ENCODE peak calls at places on chromosomes 16 and 17, in eight cellular contexts. One of them, this sample, is unnamed.

GRCh38 chr16:54938351-54939346 is 8.0 kb downstream of the IRX5 start:
- DNase-seq in testis: no peak
- DNase-seq in body of pancreas: no peak
- DNase-seq in thyroid gland: no peak
- DNase-seq in transverse colon: no peak
- DNase-seq in IMR-90: no peak
- DNase-seq in ovary: no peak
- DNase-seq in A549: no peak
- DNase-seq in this sample: no peak

GRCh38 chr16:16076400-16076901 is 127.0 kb downstream of the ABCC1 start:
- DNase-seq in transverse colon: no peak
- DNase-seq in ovary: no peak
- DNase-seq in A549: no peak
- DNase-seq in IMR-90: no peak
- DNase-seq in body of pancreas: no peak
- DNase-seq in testis: no peak
- DNase-seq in thyroid gland: no peak
- DNase-seq in this sample: no peak

GRCh38 chr16:81266680-81267095 is 28.2 kb downstream of the BCO1 start:
- DNase-seq in A549: no peak
- DNase-seq in IMR-90: no peak
- DNase-seq in thyroid gland: no peak
- DNase-seq in testis: no peak
- DNase-seq in transverse colon: peak; percentile 73
- DNase-seq in ovary: no peak
- DNase-seq in body of pancreas: no peak
- DNase-seq in this sample: no peak

GRCh38 chr17:64130559-64131001 is 636 bp upstream of the ERN1 start:
- DNase-seq in transverse colon: peak; percentile 51
- DNase-seq in IMR-90: peak; percentile 80
- DNase-seq in A549: no peak
- DNase-seq in ovary: peak; percentile 44
- DNase-seq in thyroid gland: peak; percentile 16
- DNase-seq in testis: peak; percentile 28
- DNase-seq in body of pancreas: no peak
- DNase-seq in this sample: peak; percentile 62

GRCh38 chr16:55035956-55036355 is 105.3 kb downstream of the IRX5 start:
- DNase-seq in ovary: no peak
- DNase-seq in thyroid gland: no peak
- DNase-seq in A549: no peak
- DNase-seq in testis: no peak
- DNase-seq in IMR-90: peak; percentile 5
- DNase-seq in body of pancreas: no peak
- DNase-seq in transverse colon: no peak
- DNase-seq in this sample: no peak

GRCh38 chr17:40264458-40265185 is 23.1 kb upstream of the CDC6 start:
- DNase-seq in thyroid gland: no peak
- DNase-seq in ovary: no peak
- DNase-seq in A549: no peak
- DNase-seq in transverse colon: no peak
- DNase-seq in body of pancreas: no peak
- DNase-seq in IMR-90: no peak
- DNase-seq in testis: no peak
- DNase-seq in this sample: no peak

GRCh38 chr17:63279498-63280230 is 166.4 kb downstream of the CYB561 start:
- DNase-seq in IMR-90: peak; percentile 87
- DNase-seq in thyroid gland: no peak
- DNase-seq in A549: no peak
- DNase-seq in ovary: no peak
- DNase-seq in testis: no peak
- DNase-seq in body of pancreas: no peak
- DNase-seq in transverse colon: no peak
- DNase-seq in this sample: no peak

GRCh38 chr17:7263071-7263800 is 958 bp upstream of the CLDN7 start:
- DNase-seq in transverse colon: peak; percentile 95
- DNase-seq in IMR-90: no peak
- DNase-seq in thyroid gland: peak; percentile 85
- DNase-seq in A549: no peak
- DNase-seq in ovary: no peak
- DNase-seq in body of pancreas: peak; percentile 78
- DNase-seq in testis: no peak
- DNase-seq in this sample: no peak

GRCh38 chr17:44916781-44917241 is 1.5 kb upstream of the GFAP start:
- DNase-seq in thyroid gland: peak; percentile 95
- DNase-seq in A549: no peak
- DNase-seq in IMR-90: peak; percentile 25
- DNase-seq in ovary: no peak
- DNase-seq in body of pancreas: peak; percentile 80
- DNase-seq in testis: no peak
- DNase-seq in transverse colon: peak; percentile 28
- DNase-seq in this sample: peak; percentile 82

GRCh38 chr17:76395980-76396379 is 11.6 kb downstream of the SPHK1 start:
- DNase-seq in thyroid gland: no peak
- DNase-seq in A549: no peak
- DNase-seq in IMR-90: no peak
- DNase-seq in ovary: no peak
- DNase-seq in testis: no peak
- DNase-seq in body of pancreas: no peak
- DNase-seq in transverse colon: no peak
- DNase-seq in this sample: no peak

GRCh38 chr16:3577302-3577752 is at the start of gene NLRC3:
- DNase-seq in thyroid gland: no peak
- DNase-seq in transverse colon: peak; percentile 28
- DNase-seq in A549: no peak
- DNase-seq in IMR-90: no peak
- DNase-seq in body of pancreas: no peak
- DNase-seq in ovary: no peak
- DNase-seq in testis: no peak
- DNase-seq in this sample: no peak

GRCh38 chr16:51326131-51326856 is 175.2 kb upstream of the SALL1 start:
- DNase-seq in ovary: no peak
- DNase-seq in thyroid gland: no peak
- DNase-seq in A549: peak; percentile 26
- DNase-seq in transverse colon: no peak
- DNase-seq in testis: no peak
- DNase-seq in IMR-90: peak; percentile 87
- DNase-seq in body of pancreas: no peak
- DNase-seq in this sample: no peak
- TF ChIP-seq POLR2A in ovary: no peak
- TF ChIP-seq POLR2A in thyroid gland: no peak
- TF ChIP-seq POLR2A in A549: no peak
- TF ChIP-seq POLR2A in transverse colon: no peak
- TF ChIP-seq POLR2A in testis: no peak
- TF ChIP-seq POLR2A in IMR-90: no peak
- TF ChIP-seq POLR2A in body of pancreas: no peak
- TF ChIP-seq POLR2A in this sample: no peak

GRCh38 chr17:29557717-29558116 is 9.1 kb downstream of the ABHD15 start:
- DNase-seq in body of pancreas: no peak
- DNase-seq in IMR-90: no peak
- DNase-seq in testis: no peak
- DNase-seq in transverse colon: no peak
- DNase-seq in A549: no peak
- DNase-seq in thyroid gland: no peak
- DNase-seq in ovary: no peak
- DNase-seq in this sample: no peak

GRCh38 chr17:29559640-29560039 is 7.2 kb downstream of the ABHD15 start:
- DNase-seq in A549: no peak
- DNase-seq in transverse colon: no peak
- DNase-seq in thyroid gland: no peak
- DNase-seq in testis: no peak
- DNase-seq in body of pancreas: no peak
- DNase-seq in IMR-90: no peak
- DNase-seq in ovary: no peak
- DNase-seq in this sample: no peak

GRCh38 chr17:29560306-29560705 is 6.5 kb downstream of the ABHD15 start:
- DNase-seq in A549: no peak
- DNase-seq in ovary: no peak
- DNase-seq in thyroid gland: no peak
- DNase-seq in transverse colon: no peak
- DNase-seq in IMR-90: no peak
- DNase-seq in body of pancreas: no peak
- DNase-seq in testis: no peak
- DNase-seq in this sample: no peak

GRCh38 chr17:29555840-29556239 is 11.0 kb downstream of the ABHD15 start:
- DNase-seq in thyroid gland: no peak
- DNase-seq in body of pancreas: peak; percentile 71
- DNase-seq in IMR-90: no peak
- DNase-seq in testis: no peak
- DNase-seq in transverse colon: no peak
- DNase-seq in A549: peak; percentile 43
- DNase-seq in ovary: no peak
- DNase-seq in this sample: no peak

DNA sequence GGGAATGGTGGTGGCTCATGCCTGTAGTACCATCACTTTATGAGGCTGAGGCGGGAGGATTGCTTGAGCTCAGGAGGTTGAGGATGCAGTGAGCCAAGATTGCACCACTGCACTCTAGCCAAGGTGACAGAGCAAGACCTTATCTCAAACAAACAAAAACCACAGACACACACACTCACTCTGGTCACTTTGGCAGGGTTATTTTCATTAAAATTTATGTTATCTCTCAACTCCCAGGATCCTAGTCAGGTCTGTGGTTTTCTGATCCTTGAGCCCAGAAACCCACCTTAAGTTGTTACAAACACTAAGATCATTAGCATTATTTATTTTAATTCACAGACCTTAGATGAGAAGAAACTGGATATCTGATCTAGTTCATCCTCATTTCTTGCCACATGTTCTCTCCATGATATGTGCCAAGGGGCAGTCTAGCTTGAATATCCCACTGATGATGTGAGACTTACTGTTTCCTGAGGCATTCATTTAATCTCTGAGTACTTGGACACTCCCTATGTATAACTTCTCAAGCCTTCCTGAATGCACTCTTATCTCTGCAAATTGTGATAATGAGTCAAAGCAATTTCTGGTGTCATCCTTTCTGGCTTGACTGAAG is 9.6 kb downstream of the ABHD15 start:
- DNase-seq in A549: no peak
- DNase-seq in body of pancreas: no peak
- DNase-seq in thyroid gland: no peak
- DNase-seq in ovary: no peak
- DNase-seq in IMR-90: peak; percentile 62
- DNase-seq in transverse colon: no peak
- DNase-seq in testis: no peak
- DNase-seq in this sample: no peak
- H3K27ac ChIP-seq in A549: no peak overlapping the region
- H3K27ac ChIP-seq in body of pancreas: no peak overlapping the region
- H3K27ac ChIP-seq in thyroid gland: no peak overlapping the region
- H3K27ac ChIP-seq in ovary: no peak overlapping the region
- H3K27ac ChIP-seq in IMR-90: no peak overlapping the region
- H3K27ac ChIP-seq in transverse colon: no peak overlapping the region
- H3K27ac ChIP-seq in testis: no peak overlapping the region
- H3K27ac ChIP-seq in this sample: no peak overlapping the region

GRCh38 chr17:48492401-48493298 is 38.2 kb downstream of the HOXB1 start:
- DNase-seq in A549: peak; percentile 85
- DNase-seq in body of pancreas: peak; percentile 68
- DNase-seq in testis: peak; percentile 53
- DNase-seq in ovary: peak; percentile 9
- DNase-seq in thyroid gland: peak; percentile 52
- DNase-seq in transverse colon: peak; percentile 80
- DNase-seq in IMR-90: peak; percentile 74
- DNase-seq in this sample: peak; percentile 87
- TF ChIP-seq POLR2A in A549: no peak
- TF ChIP-seq POLR2A in body of pancreas: no peak
- TF ChIP-seq POLR2A in testis: no peak
- TF ChIP-seq POLR2A in ovary: no peak
- TF ChIP-seq POLR2A in thyroid gland: no peak
- TF ChIP-seq POLR2A in transverse colon: no peak
- TF ChIP-seq POLR2A in IMR-90: no peak
- TF ChIP-seq POLR2A in this sample: peak; percentile 13

GRCh38 chr17:921161-921560 is 58.4 kb downstream of the NXN start:
- DNase-seq in testis: no peak
- DNase-seq in body of pancreas: no peak
- DNase-seq in IMR-90: peak; percentile 47
- DNase-seq in ovary: no peak
- DNase-seq in A549: no peak
- DNase-seq in thyroid gland: no peak
- DNase-seq in transverse colon: no peak
- DNase-seq in this sample: no peak

GRCh38 chr17:925846-926245 is 53.7 kb downstream of the NXN start:
- DNase-seq in A549: no peak
- DNase-seq in testis: no peak
- DNase-seq in transverse colon: no peak
- DNase-seq in thyroid gland: no peak
- DNase-seq in ovary: no peak
- DNase-seq in IMR-90: no peak
- DNase-seq in body of pancreas: no peak
- DNase-seq in this sample: no peak

GRCh38 chr17:920190-920589 is 59.4 kb downstream of the NXN start:
- DNase-seq in ovary: no peak
- DNase-seq in transverse colon: no peak
- DNase-seq in IMR-90: no peak
- DNase-seq in testis: no peak
- DNase-seq in body of pancreas: no peak
- DNase-seq in A549: no peak
- DNase-seq in thyroid gland: no peak
- DNase-seq in this sample: no peak

GRCh38 chr17:924711-925480 is 54.7 kb downstream of the NXN start:
- DNase-seq in body of pancreas: no peak
- DNase-seq in ovary: no peak
- DNase-seq in transverse colon: no peak
- DNase-seq in A549: no peak
- DNase-seq in testis: no peak
- DNase-seq in IMR-90: no peak
- DNase-seq in thyroid gland: no peak
- DNase-seq in this sample: no peak

DNA sequence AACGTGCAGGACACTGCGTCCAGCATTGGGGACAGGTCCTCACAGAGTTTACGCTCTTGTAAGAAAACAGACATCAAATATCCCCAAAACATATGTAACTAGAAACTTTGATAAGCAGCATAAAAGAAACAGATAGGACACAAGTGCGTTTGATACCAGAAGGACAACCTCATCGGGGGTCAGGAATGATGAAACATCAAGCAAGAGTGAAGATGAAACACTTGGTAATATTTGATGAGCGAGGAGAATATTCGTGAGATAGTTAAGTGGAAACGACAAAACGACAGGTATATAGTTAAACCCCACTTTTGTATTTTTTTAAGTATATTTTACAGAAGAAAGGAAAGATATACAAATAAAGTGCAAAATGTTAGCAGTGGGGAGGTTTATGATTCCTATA is 55.9 kb downstream of the NXN start:
- DNase-seq in A549: no peak
- DNase-seq in thyroid gland: no peak
- DNase-seq in transverse colon: no peak
- DNase-seq in ovary: no peak
- DNase-seq in body of pancreas: no peak
- DNase-seq in IMR-90: no peak
- DNase-seq in testis: no peak
- DNase-seq in this sample: no peak
- H3K27ac ChIP-seq in A549: no peak overlapping the region
- H3K27ac ChIP-seq in thyroid gland: no peak overlapping the region
- H3K27ac ChIP-seq in transverse colon: no peak overlapping the region
- H3K27ac ChIP-seq in ovary: no peak overlapping the region
- H3K27ac ChIP-seq in body of pancreas: no peak overlapping the region
- H3K27ac ChIP-seq in IMR-90: no peak overlapping the region
- H3K27ac ChIP-seq in testis: no peak overlapping the region
- H3K27ac ChIP-seq in this sample: no peak overlapping the region

GRCh38 chr17:17839792-17840707 is 3.3 kb upstream of the SREBF1 start:
- DNase-seq in transverse colon: peak; percentile 94
- DNase-seq in A549: peak; percentile 95
- DNase-seq in testis: peak; percentile 86
- DNase-seq in thyroid gland: peak; percentile 99
- DNase-seq in IMR-90: peak; percentile 78
- DNase-seq in ovary: peak; percentile 89
- DNase-seq in body of pancreas: peak; percentile 97
- DNase-seq in this sample: peak; percentile 93
- TF ChIP-seq POLR2A in transverse colon: peak; percentile 87
- TF ChIP-seq POLR2A in A549: peak; percentile 65
- TF ChIP-seq POLR2A in testis: peak; percentile 24
- TF ChIP-seq POLR2A in thyroid gland: peak; percentile 78
- TF ChIP-seq POLR2A in IMR-90: peak; percentile 85
- TF ChIP-seq POLR2A in ovary: peak; percentile 96
- TF ChIP-seq POLR2A in body of pancreas: peak; percentile 95
- TF ChIP-seq POLR2A in this sample: peak; percentile 56